ENCODE peak calls at places on chromosomes 5 and 9, in nine cellular contexts. One of them, this sample, is unnamed.
A peak's percentile ranks its signal among the peaks of the same experiment; 100 is the strongest.

GRCh38 chr5:124071039-124071438 is 559.1 kb downstream of the CSNK1G3 start:
- DNase-seq in IMR-90: no peak
- DNase-seq in psoas muscle: no peak
- DNase-seq in NT2/D1: no peak
- DNase-seq in effector memory CD4-positive, alpha-beta T cell: no peak
- DNase-seq in uterus: no peak
- DNase-seq in body of pancreas: no peak
- DNase-seq in tibial artery: no peak
- DNase-seq in upper lobe of right lung: no peak
- DNase-seq in this sample: no peak

GRCh38 chr5:87120518-87121314 is 147.0 kb upstream of the RASA1 start:
- DNase-seq in IMR-90: peak; percentile 93
- DNase-seq in psoas muscle: no peak
- DNase-seq in NT2/D1: no peak
- DNase-seq in effector memory CD4-positive, alpha-beta T cell: peak; percentile 7
- DNase-seq in uterus: no peak
- DNase-seq in body of pancreas: no peak
- DNase-seq in tibial artery: no peak
- DNase-seq in upper lobe of right lung: no peak
- DNase-seq in this sample: no peak

GRCh38 chr5:171336486-171337206 is 27.6 kb downstream of the TLX3 start:
- DNase-seq in IMR-90: peak; percentile 64
- DNase-seq in psoas muscle: no peak
- DNase-seq in NT2/D1: no peak
- DNase-seq in effector memory CD4-positive, alpha-beta T cell: no peak
- DNase-seq in uterus: no peak
- DNase-seq in body of pancreas: peak; percentile 40
- DNase-seq in tibial artery: peak; percentile 47
- DNase-seq in upper lobe of right lung: no peak
- DNase-seq in this sample: peak; percentile 61

GRCh38 chr5:102755691-102756371 is 726 bp downstream of the PAM start:
- DNase-seq in IMR-90: peak; percentile 79
- DNase-seq in psoas muscle: peak; percentile 76
- DNase-seq in NT2/D1: peak; percentile 23
- DNase-seq in effector memory CD4-positive, alpha-beta T cell: peak; percentile 64
- DNase-seq in uterus: peak; percentile 57
- DNase-seq in body of pancreas: peak; percentile 71
- DNase-seq in tibial artery: peak; percentile 85
- DNase-seq in upper lobe of right lung: peak; percentile 81
- DNase-seq in this sample: peak; percentile 50

GRCh38 chr5:78956901-78957300 is 28.2 kb downstream of the ARSB start:
- DNase-seq in IMR-90: no peak
- DNase-seq in psoas muscle: no peak
- DNase-seq in NT2/D1: no peak
- DNase-seq in effector memory CD4-positive, alpha-beta T cell: no peak
- DNase-seq in uterus: no peak
- DNase-seq in body of pancreas: no peak
- DNase-seq in tibial artery: no peak
- DNase-seq in upper lobe of right lung: no peak
- DNase-seq in this sample: no peak

GRCh38 chr5:177336112-177336511 is 15.4 kb downstream of the LMAN2 start:
- DNase-seq in IMR-90: no peak
- DNase-seq in psoas muscle: no peak
- DNase-seq in NT2/D1: no peak
- DNase-seq in effector memory CD4-positive, alpha-beta T cell: no peak
- DNase-seq in uterus: no peak
- DNase-seq in body of pancreas: no peak
- DNase-seq in tibial artery: no peak
- DNase-seq in upper lobe of right lung: no peak
- DNase-seq in this sample: peak; percentile 42

GRCh38 chr9:137217276-137218211 is 4.5 kb downstream of the RNF208 start:
- DNase-seq in IMR-90: no peak
- DNase-seq in psoas muscle: peak; percentile 78
- DNase-seq in NT2/D1: no peak
- DNase-seq in effector memory CD4-positive, alpha-beta T cell: no peak
- DNase-seq in uterus: no peak
- DNase-seq in body of pancreas: peak; percentile 88
- DNase-seq in tibial artery: peak; percentile 80
- DNase-seq in upper lobe of right lung: peak; percentile 89
- DNase-seq in this sample: peak; percentile 91

GRCh38 chr5:157481255-157481654 is 21.2 kb downstream of the NIPAL4 start:
- DNase-seq in IMR-90: no peak
- DNase-seq in psoas muscle: no peak
- DNase-seq in NT2/D1: no peak
- DNase-seq in effector memory CD4-positive, alpha-beta T cell: no peak
- DNase-seq in uterus: no peak
- DNase-seq in body of pancreas: no peak
- DNase-seq in tibial artery: no peak
- DNase-seq in upper lobe of right lung: no peak
- DNase-seq in this sample: no peak

GRCh38 chr5:43152946-43153345 is 32.2 kb downstream of the ZNF131 start:
- DNase-seq in IMR-90: peak; percentile 76
- DNase-seq in psoas muscle: no peak
- DNase-seq in NT2/D1: no peak
- DNase-seq in effector memory CD4-positive, alpha-beta T cell: no peak
- DNase-seq in uterus: no peak
- DNase-seq in body of pancreas: no peak
- DNase-seq in tibial artery: no peak
- DNase-seq in upper lobe of right lung: no peak
- DNase-seq in this sample: no peak

GRCh38 chr5:93578813-93579560 is 2.0 kb downstream of the NR2F1-AS1 start:
- DNase-seq in IMR-90: peak; percentile 72
- DNase-seq in psoas muscle: no peak
- DNase-seq in NT2/D1: no peak
- DNase-seq in effector memory CD4-positive, alpha-beta T cell: no peak
- DNase-seq in uterus: peak; percentile 76
- DNase-seq in body of pancreas: no peak
- DNase-seq in tibial artery: no peak
- DNase-seq in upper lobe of right lung: no peak
- DNase-seq in this sample: no peak

GRCh38 chr5:93578179-93578812 is 2.7 kb downstream of the NR2F1-AS1 start:
- DNase-seq in IMR-90: peak; percentile 74
- DNase-seq in psoas muscle: no peak
- DNase-seq in NT2/D1: no peak
- DNase-seq in effector memory CD4-positive, alpha-beta T cell: no peak
- DNase-seq in uterus: no peak
- DNase-seq in body of pancreas: no peak
- DNase-seq in tibial artery: no peak
- DNase-seq in upper lobe of right lung: no peak
- DNase-seq in this sample: no peak

GRCh38 chr5:93576994-93577575 is 3.9 kb downstream of the NR2F1-AS1 start:
- DNase-seq in IMR-90: no peak
- DNase-seq in psoas muscle: no peak
- DNase-seq in NT2/D1: no peak
- DNase-seq in effector memory CD4-positive, alpha-beta T cell: no peak
- DNase-seq in uterus: no peak
- DNase-seq in body of pancreas: no peak
- DNase-seq in tibial artery: no peak
- DNase-seq in upper lobe of right lung: no peak
- DNase-seq in this sample: no peak

GRCh38 chr5:93576015-93576414 is 5.0 kb downstream of the NR2F1-AS1 start:
- DNase-seq in IMR-90: no peak
- DNase-seq in psoas muscle: no peak
- DNase-seq in NT2/D1: no peak
- DNase-seq in effector memory CD4-positive, alpha-beta T cell: no peak
- DNase-seq in uterus: no peak
- DNase-seq in body of pancreas: no peak
- DNase-seq in tibial artery: no peak
- DNase-seq in upper lobe of right lung: no peak
- DNase-seq in this sample: no peak

DNA sequence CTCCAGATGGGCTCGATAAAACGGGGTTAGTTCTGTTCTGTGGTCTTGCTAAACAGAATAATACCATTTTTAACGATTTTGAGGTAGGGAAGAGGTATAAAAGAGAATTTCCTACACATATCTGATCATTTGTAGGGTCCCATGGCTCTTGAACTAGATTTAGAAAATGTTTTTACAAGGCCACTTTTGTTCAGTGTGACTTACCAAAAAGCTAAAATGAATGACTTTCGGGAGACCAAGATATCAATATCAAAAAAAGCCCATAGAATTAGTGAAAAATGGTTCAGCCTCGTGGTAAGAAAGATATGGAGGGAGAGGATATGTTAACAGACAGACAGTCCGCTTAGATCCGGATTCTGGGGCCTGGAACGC is 3.2 kb downstream of the NR2F1-AS1 start:
- DNase-seq in IMR-90: no peak
- DNase-seq in psoas muscle: no peak
- DNase-seq in NT2/D1: no peak
- DNase-seq in effector memory CD4-positive, alpha-beta T cell: no peak
- DNase-seq in uterus: no peak
- DNase-seq in body of pancreas: no peak
- DNase-seq in tibial artery: no peak
- DNase-seq in upper lobe of right lung: no peak
- DNase-seq in this sample: no peak
- H3K4me1 ChIP-seq in IMR-90: peaks cover 16% of the 10 kb centered on the region
- H3K4me1 ChIP-seq in psoas muscle: peaks cover 7% of the 10 kb centered on the region
- H3K4me1 ChIP-seq in NT2/D1: peaks cover 14% of the 10 kb centered on the region
- H3K4me1 ChIP-seq in effector memory CD4-positive, alpha-beta T cell: peaks cover 36% of the 10 kb centered on the region
- H3K4me1 ChIP-seq in uterus: no peaks in the 10 kb centered on the region
- H3K4me1 ChIP-seq in body of pancreas: peaks cover 39% of the 10 kb centered on the region
- H3K4me1 ChIP-seq in tibial artery: no peaks in the 10 kb centered on the region
- H3K4me1 ChIP-seq in upper lobe of right lung: peaks cover 26% of the 10 kb centered on the region
- H3K4me1 ChIP-seq in this sample: peaks cover 10% of the 10 kb centered on the region

DNA sequence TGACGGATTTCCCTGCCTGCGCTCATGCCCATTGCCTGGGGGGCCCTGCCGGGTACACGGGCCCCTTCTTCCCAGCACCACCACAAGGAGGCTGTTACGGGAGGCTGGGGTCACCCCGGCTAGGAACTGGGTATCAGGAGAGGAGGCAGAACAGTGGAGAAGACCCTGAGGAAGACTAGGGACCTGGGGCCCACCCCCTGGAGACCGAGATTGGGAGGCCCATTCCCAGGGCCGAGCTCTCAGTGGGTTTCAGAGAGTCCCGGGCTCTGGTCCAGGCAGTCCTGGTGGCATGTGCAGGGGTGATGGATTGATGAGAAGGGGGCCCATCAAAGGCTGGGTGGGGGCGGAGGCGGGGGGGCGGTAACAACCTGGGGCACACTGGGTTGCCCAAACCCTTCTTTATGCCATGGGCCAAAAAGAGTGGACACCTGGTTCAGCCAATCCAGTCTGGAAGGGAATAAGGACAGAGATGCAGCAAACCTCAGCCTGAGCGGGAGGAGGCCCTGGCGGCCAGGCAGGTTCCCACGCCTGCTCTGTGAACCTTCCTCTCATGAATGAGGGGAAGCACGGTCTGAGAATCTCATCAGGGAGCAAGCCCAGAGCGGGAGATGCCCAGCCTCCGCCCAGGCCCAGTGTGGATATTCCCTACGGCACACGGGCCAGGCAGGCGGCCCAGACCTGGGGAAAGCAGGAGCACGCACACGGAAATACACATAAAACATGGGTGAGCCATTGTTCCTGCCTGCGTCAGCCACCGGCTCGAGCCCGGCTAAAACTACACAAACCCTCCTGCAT is 785 bp upstream of the P4HA2 start:
- DNase-seq in IMR-90: no peak
- DNase-seq in psoas muscle: no peak
- DNase-seq in NT2/D1: no peak
- DNase-seq in effector memory CD4-positive, alpha-beta T cell: no peak
- DNase-seq in uterus: no peak
- DNase-seq in body of pancreas: peak; percentile 20
- DNase-seq in tibial artery: peak; percentile 64
- DNase-seq in upper lobe of right lung: peak; percentile 45
- DNase-seq in this sample: no peak
- H3K4me3 ChIP-seq in IMR-90: peak overlapping the region; percentile 61
- H3K4me3 ChIP-seq in psoas muscle: peak overlapping the region; percentile 93
- H3K4me3 ChIP-seq in NT2/D1: peak overlapping the region; percentile 47
- H3K4me3 ChIP-seq in effector memory CD4-positive, alpha-beta T cell: peak overlapping the region; percentile 62
- H3K4me3 ChIP-seq in uterus: peak overlapping the region; percentile 71
- H3K4me3 ChIP-seq in body of pancreas: peak overlapping the region; percentile 30
- H3K4me3 ChIP-seq in tibial artery: peak overlapping the region; percentile 99
- H3K4me3 ChIP-seq in upper lobe of right lung: peak overlapping the region; percentile 87
- H3K4me3 ChIP-seq in this sample: peak overlapping the region; percentile 77

DNA sequence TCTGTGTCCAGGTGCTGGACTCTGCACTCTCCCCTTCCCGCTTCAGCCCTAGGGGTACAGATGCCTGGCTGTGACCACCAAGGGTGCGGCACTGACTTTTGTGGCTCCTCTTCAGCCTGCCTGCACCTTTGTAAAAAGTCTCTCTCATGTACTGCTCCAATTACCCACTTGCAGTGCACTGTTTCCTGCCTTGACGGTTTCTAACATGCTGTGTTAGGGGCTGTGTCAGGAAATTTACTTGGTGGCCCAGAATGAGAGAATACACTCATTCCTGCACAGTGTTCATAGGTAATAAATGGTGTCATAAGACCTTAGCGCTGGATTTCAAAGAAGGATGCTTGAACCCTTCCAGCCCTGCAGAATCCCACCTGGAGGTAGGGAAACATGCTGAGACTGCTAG is 17.8 kb upstream of the HRH2 start:
- DNase-seq in IMR-90: no peak
- DNase-seq in psoas muscle: no peak
- DNase-seq in NT2/D1: no peak
- DNase-seq in effector memory CD4-positive, alpha-beta T cell: no peak
- DNase-seq in uterus: no peak
- DNase-seq in body of pancreas: no peak
- DNase-seq in tibial artery: no peak
- DNase-seq in upper lobe of right lung: no peak
- DNase-seq in this sample: no peak
- H3K4me1 ChIP-seq in IMR-90: no peaks in the 10 kb centered on the region
- H3K4me1 ChIP-seq in psoas muscle: no peaks in the 10 kb centered on the region
- H3K4me1 ChIP-seq in NT2/D1: peaks cover 10% of the 10 kb centered on the region
- H3K4me1 ChIP-seq in effector memory CD4-positive, alpha-beta T cell: peaks cover 3% of the 10 kb centered on the region
- H3K4me1 ChIP-seq in uterus: no peaks in the 10 kb centered on the region
- H3K4me1 ChIP-seq in body of pancreas: no peaks in the 10 kb centered on the region
- H3K4me1 ChIP-seq in tibial artery: no peaks in the 10 kb centered on the region
- H3K4me1 ChIP-seq in upper lobe of right lung: no peaks in the 10 kb centered on the region
- H3K4me1 ChIP-seq in this sample: no peaks in the 10 kb centered on the region

GRCh38 chr5:16454686-16455085 is 10.9 kb downstream of the ZNF622 start:
- DNase-seq in IMR-90: no peak
- DNase-seq in psoas muscle: no peak
- DNase-seq in NT2/D1: no peak
- DNase-seq in effector memory CD4-positive, alpha-beta T cell: no peak
- DNase-seq in uterus: no peak
- DNase-seq in body of pancreas: no peak
- DNase-seq in tibial artery: no peak
- DNase-seq in upper lobe of right lung: no peak
- DNase-seq in this sample: no peak
- H3K4me3 ChIP-seq in IMR-90: no peak overlapping the region
- H3K4me3 ChIP-seq in psoas muscle: no peak overlapping the region
- H3K4me3 ChIP-seq in NT2/D1: no peak overlapping the region
- H3K4me3 ChIP-seq in effector memory CD4-positive, alpha-beta T cell: no peak overlapping the region
- H3K4me3 ChIP-seq in uterus: no peak overlapping the region
- H3K4me3 ChIP-seq in body of pancreas: no peak overlapping the region
- H3K4me3 ChIP-seq in tibial artery: no peak overlapping the region
- H3K4me3 ChIP-seq in upper lobe of right lung: no peak overlapping the region
- H3K4me3 ChIP-seq in this sample: no peak overlapping the region

This sample was measured in testis.